ENCODE peak calls at places on chromosome 1, in five cellular contexts. U is neural progenitor cell, G is uterus, Z is OCI-LY7, K is left ventricle myocardium inferior. A is an unnamed sample.

GRCh38 chr1:16235347-16235746 is 1.6 kb downstream of the CPLANE2 start:
- DNase-seq in U (no peak), G (no peak), Z (no peak), K (no peak), A (no peak)

GRCh38 chr1:50611675-50612074 is 188.4 kb upstream of the DMRTA2 start:
- DNase-seq in U (no peak), G (no peak), Z (no peak), K (no peak), A (no peak)

GRCh38 chr1:47023268-47024137 is at the start of gene CYP4X1:
- DNase-seq in U (peak; percentile 62), G (peak; percentile 21), Z (no peak), K (peak; percentile 68), A (peak; percentile 27)

GRCh38 chr1:19484338-19484792 is 974 bp downstream of the CAPZB start:
- DNase-seq in U (peak; percentile 49), G (no peak), Z (no peak), K (no peak), A (no peak)

GRCh38 chr1:70384542-70384941 is 26.5 kb upstream of the CTH start:
- DNase-seq in U (no peak), G (no peak), Z (no peak), K (no peak), A (no peak)

GRCh38 chr1:165524639-165525038 is 19.2 kb upstream of the LRRC52 start:
- DNase-seq in U (no peak), G (no peak), Z (no peak), K (no peak), A (no peak)

GRCh38 chr1:179036844-179037465 is 11.3 kb downstream of the FAM20B start:
- DNase-seq in U (no peak), G (no peak), Z (no peak), K (no peak), A (no peak)

GRCh38 chr1:89311757-89312156 is 39.1 kb upstream of the GBP5 start:
- DNase-seq in U (no peak), G (no peak), Z (no peak), K (no peak), A (no peak)

GRCh38 chr1:14519976-14520375 is 78.5 kb upstream of the KAZN start:
- DNase-seq in U (no peak), G (no peak), Z (no peak), K (no peak), A (no peak)

GRCh38 chr1:94092210-94092613 is 28.7 kb downstream of the ABCA4 start:
- DNase-seq in U (no peak), G (peak; percentile 64), Z (no peak), K (no peak), A (no peak)

GRCh38 chr1:17542696-17543095 is 3.2 kb downstream of the ARHGEF10L start:
- DNase-seq in U (no peak), G (no peak), Z (no peak), K (no peak), A (peak; percentile 63)

GRCh38 chr1:184494929-184495328 is 108.1 kb downstream of the C1orf21 start:
- DNase-seq in U (no peak), G (no peak), Z (no peak), K (no peak), A (no peak)

GRCh38 chr1:184489908-184490307 is 103.1 kb downstream of the C1orf21 start:
- DNase-seq in U (no peak), G (no peak), Z (no peak), K (no peak), A (no peak)

GRCh38 chr1:184497962-184498723 is 111.3 kb downstream of the C1orf21 start:
- DNase-seq in U (peak; percentile 86), G (no peak), Z (no peak), K (no peak), A (no peak)

GRCh38 chr1:184492543-184492942 is 105.7 kb downstream of the C1orf21 start:
- DNase-seq in U (no peak), G (no peak), Z (no peak), K (no peak), A (no peak)

DNA sequence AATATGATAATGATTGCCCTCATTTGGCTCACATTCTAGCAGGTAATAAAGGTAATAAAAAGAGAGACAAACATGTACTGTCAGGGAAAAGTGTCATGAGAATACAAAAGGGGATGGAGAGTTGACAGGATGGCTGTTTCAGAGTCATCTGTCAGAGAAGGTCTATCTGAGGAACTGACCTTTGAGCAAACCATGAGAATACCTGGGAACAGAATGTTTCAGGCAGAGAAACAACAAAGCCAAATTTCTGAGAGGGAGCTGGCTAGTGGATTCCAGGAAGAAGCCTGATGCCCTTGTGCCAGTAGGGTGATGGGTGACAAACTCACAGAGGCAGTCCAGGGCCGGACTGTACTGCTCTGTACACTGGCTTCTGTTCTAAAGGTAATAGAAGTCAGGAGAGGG is 107.2 kb downstream of the C1orf21 start:
- DNase-seq in U (no peak), G (no peak), Z (no peak), K (no peak), A (no peak)
- H3K4me1 ChIP-seq in U (peaks cover 59% of the 10 kb centered on the region), G (peaks cover 8% of the 10 kb centered on the region), Z (no peaks in the 10 kb centered on the region), K (peaks cover 79% of the 10 kb centered on the region), A (peaks cover 30% of the 10 kb centered on the region)

DNA sequence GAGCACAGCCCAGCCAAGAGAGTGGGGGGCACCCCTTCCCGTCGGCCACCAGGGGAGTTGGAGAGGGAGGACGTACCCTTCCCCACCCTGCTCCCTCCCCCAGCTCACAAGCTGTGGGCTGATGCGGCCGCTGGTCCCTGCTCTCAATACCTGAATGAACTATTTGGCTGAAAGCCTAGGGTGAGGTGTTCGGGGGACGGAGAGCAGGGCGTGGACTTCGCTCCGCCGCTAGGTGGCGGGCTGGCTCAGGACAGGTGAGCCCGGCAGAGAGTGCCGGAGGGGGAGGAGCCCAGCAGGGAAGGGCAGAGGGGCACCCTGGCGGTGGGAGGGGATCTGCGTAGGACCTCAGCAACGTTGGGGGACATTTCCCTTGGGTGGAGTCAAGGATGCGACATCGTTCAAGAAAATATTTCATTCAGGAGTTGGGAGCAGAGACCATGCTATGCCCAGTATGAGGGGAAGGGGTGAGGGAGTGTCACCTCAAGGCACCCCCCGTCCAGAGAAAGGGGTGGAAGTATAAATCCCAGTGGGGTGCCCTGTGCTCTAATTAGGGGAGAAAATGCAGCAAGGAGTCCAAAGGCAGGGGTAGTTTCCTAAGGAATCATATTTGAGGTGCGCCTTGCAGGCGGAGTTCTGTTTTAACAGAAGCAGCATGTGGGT is 12.0 kb upstream of the RHBG start:
- DNase-seq in U (peak; percentile 84), G (no peak), Z (peak; percentile 69), K (no peak), A (peak; percentile 75)
- H3K4me3 ChIP-seq in U (no peak overlapping the region), G (no peak overlapping the region), Z (no peak overlapping the region), K (no peak overlapping the region), A (no peak overlapping the region)

DNA sequence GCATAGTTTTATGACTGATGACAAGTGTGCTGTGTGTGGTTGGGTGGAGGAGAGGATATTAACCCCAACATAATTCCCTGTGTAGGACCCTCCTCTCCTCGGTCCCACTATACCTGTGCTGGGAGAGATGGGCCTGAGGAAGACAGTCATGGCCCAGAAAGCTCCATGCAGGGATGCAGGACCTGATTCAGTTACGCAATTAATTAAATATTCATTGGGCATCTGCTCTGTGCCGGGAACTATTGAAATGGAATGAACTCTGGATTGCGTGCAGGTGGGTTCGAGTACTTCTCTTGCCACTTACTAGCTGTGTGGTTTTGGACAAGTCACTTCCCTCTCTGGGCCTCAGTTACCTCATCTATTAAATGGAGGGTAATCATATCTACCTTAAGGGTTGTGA is 74.6 kb downstream of the CD247 start:
- DNase-seq in U (no peak), G (no peak), Z (no peak), K (no peak), A (no peak)
- H3K4me1 ChIP-seq in U (no peaks in the 10 kb centered on the region), G (no peaks in the 10 kb centered on the region), Z (peaks cover 34% of the 10 kb centered on the region), K (peaks cover 12% of the 10 kb centered on the region), A (peaks cover 3% of the 10 kb centered on the region)

GRCh38 chr1:155128469-155128754 is 736 bp downstream of the EFNA1 start:
- DNase-seq in U (no peak), G (no peak), Z (no peak), K (no peak), A (no peak)

GRCh38 chr1:155130272-155131006 is 2.8 kb downstream of the EFNA1 start:
- DNase-seq in U (no peak), G (no peak), Z (no peak), K (no peak), A (no peak)

GRCh38 chr1:155127105-155127671 is 488 bp upstream of the EFNA1 start:
- DNase-seq in U (peak; percentile 55), G (peak; percentile 54), Z (no peak), K (peak; percentile 48), A (peak; percentile 91)

GRCh38 chr1:155127672-155128468 is at the start of gene EFNA1:
- DNase-seq in U (peak; percentile 78), G (peak; percentile 49), Z (no peak), K (peak; percentile 75), A (peak; percentile 84)

DNA sequence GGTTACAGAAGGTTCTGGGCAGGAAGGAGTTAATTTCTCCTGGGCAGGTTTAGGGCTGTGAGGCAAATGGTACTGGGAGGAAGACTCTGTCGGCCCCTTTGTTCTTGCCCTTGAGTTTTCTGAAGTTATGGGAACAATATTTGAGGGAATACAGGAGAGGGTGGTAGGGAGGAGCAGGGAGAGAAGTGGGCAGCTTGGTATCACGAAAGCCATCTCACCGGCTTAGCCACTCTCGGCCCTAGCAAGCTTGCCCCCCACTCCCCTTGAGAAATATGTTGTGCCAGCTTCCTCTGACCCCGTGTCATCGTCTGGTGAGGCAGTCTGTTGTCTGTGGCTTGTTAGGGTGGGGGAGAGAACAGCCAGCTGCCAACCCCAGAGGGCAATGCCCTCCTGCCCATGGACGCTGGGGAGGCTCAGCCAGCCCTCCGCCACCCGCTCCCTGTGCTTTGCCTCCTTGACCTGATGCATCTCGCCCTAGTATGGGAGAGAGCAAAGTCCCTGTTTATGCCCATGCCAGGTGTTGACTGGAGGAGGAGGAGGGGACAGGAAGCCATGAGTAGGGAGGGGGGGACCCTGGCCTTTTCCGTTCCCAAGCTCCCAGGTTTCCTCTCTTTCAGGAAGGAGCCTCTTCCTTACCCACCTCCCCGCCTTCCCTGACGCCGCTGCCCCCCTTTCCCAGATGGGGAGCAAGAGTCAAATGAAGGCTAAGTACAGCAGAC is 1.2 kb downstream of the EFNA1 start:
- DNase-seq in U (no peak), G (peak; percentile 52), Z (no peak), K (peak; percentile 51), A (peak; percentile 89)
- H3K4me3 ChIP-seq in U (peak overlapping the region; percentile 64), G (peak overlapping the region; percentile 62), Z (no peak overlapping the region), K (peak overlapping the region; percentile 87), A (peak overlapping the region; percentile 78)

DNA sequence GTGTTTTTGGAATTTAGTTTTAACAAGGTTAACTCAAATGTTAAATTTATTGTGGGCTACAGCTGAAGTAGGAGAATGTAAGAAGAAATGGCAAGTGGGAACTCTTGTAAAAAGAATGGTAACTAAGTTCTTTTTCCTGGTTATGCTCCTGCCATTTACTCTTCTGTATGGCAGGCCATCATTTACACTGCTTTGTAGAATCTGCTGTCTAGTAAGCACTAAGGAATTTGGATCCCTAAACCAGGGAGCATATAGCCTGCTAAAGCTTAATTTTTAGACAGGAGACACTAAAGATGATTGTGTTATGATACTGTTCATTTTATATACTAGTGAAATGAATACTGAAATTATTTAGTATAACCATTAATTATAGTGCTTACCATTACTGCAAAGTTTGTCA is 85.3 kb downstream of the CAMTA1 start:
- DNase-seq in U (no peak), G (no peak), Z (no peak), K (no peak), A (no peak)
- H3K4me1 ChIP-seq in U (peaks cover 45% of the 10 kb centered on the region), G (no peaks in the 10 kb centered on the region), Z (no peaks in the 10 kb centered on the region), K (peaks cover 36% of the 10 kb centered on the region), A (no peaks in the 10 kb centered on the region)

A was measured in colonic mucosa.